ENCODE peak calls at places on chromosomes 6 and 20, in seven cellular contexts. One of them, this sample, is unnamed.

GRCh38 chr20:16062661-16063591 is 510.3 kb downstream of the KIF16B start:
- DNase-seq in BJ: no peak
- DNase-seq in psoas muscle: no peak
- DNase-seq in heart right ventricle: no peak
- DNase-seq in pancreas: no peak
- DNase-seq in AG09309: no peak
- DNase-seq in colonic mucosa: no peak
- DNase-seq in this sample: no peak

GRCh38 chr6:135995160-135995898 is 143.8 kb downstream of the PDE7B start:
- DNase-seq in BJ: peak
- DNase-seq in psoas muscle: no peak
- DNase-seq in heart right ventricle: no peak
- DNase-seq in pancreas: no peak
- DNase-seq in AG09309: no peak
- DNase-seq in colonic mucosa: no peak
- DNase-seq in this sample: peak

GRCh38 chr6:136031982-136032381 is 180.5 kb downstream of the PDE7B start:
- DNase-seq in BJ: no peak
- DNase-seq in psoas muscle: no peak
- DNase-seq in heart right ventricle: peak
- DNase-seq in pancreas: no peak
- DNase-seq in AG09309: no peak
- DNase-seq in colonic mucosa: no peak
- DNase-seq in this sample: peak

GRCh38 chr6:53054532-53054931 is 10.7 kb upstream of the FBXO9 start:
- DNase-seq in BJ: no peak
- DNase-seq in psoas muscle: no peak
- DNase-seq in heart right ventricle: no peak
- DNase-seq in pancreas: no peak
- DNase-seq in AG09309: no peak
- DNase-seq in colonic mucosa: no peak
- DNase-seq in this sample: no peak

GRCh38 chr6:69090132-69090531 is 455.1 kb downstream of the ADGRB3 start:
- DNase-seq in BJ: peak
- DNase-seq in psoas muscle: no peak
- DNase-seq in heart right ventricle: peak
- DNase-seq in pancreas: no peak
- DNase-seq in AG09309: no peak
- DNase-seq in colonic mucosa: no peak
- DNase-seq in this sample: peak

GRCh38 chr6:27478141-27478705 is 5.3 kb upstream of the ZNF184 start:
- DNase-seq in BJ: no peak
- DNase-seq in psoas muscle: no peak
- DNase-seq in heart right ventricle: peak
- DNase-seq in pancreas: no peak
- DNase-seq in AG09309: no peak
- DNase-seq in colonic mucosa: peak
- DNase-seq in this sample: no peak

GRCh38 chr6:147177286-147177685 is 26.9 kb upstream of the STXBP5 start:
- DNase-seq in BJ: no peak
- DNase-seq in psoas muscle: no peak
- DNase-seq in heart right ventricle: no peak
- DNase-seq in pancreas: no peak
- DNase-seq in AG09309: no peak
- DNase-seq in colonic mucosa: no peak
- DNase-seq in this sample: no peak

GRCh38 chr6:143555071-143555492 is 43.6 kb upstream of the FUCA2 start:
- DNase-seq in BJ: no peak
- DNase-seq in psoas muscle: no peak
- DNase-seq in heart right ventricle: no peak
- DNase-seq in pancreas: no peak
- DNase-seq in AG09309: no peak
- DNase-seq in colonic mucosa: no peak
- DNase-seq in this sample: no peak

GRCh38 chr20:50813101-50813643 is 18.3 kb downstream of the BCAS4 start:
- DNase-seq in BJ: no peak
- DNase-seq in psoas muscle: no peak
- DNase-seq in heart right ventricle: no peak
- DNase-seq in pancreas: no peak
- DNase-seq in AG09309: no peak
- DNase-seq in colonic mucosa: no peak
- DNase-seq in this sample: no peak

GRCh38 chr6:14743465-14744211 is 502.2 kb upstream of the JARID2 start:
- DNase-seq in BJ: peak
- DNase-seq in psoas muscle: peak
- DNase-seq in heart right ventricle: no peak
- DNase-seq in pancreas: no peak
- DNase-seq in AG09309: peak
- DNase-seq in colonic mucosa: no peak
- DNase-seq in this sample: peak

GRCh38 chr6:3023663-3024483 is 24.2 kb downstream of the NQO2 start:
- DNase-seq in BJ: peak
- DNase-seq in psoas muscle: peak
- DNase-seq in heart right ventricle: peak
- DNase-seq in pancreas: peak
- DNase-seq in AG09309: peak
- DNase-seq in colonic mucosa: peak
- DNase-seq in this sample: no peak

GRCh38 chr6:127118505-127119360 is at the start of gene RSPO3:
- DNase-seq in BJ: no peak
- DNase-seq in psoas muscle: peak
- DNase-seq in heart right ventricle: no peak
- DNase-seq in pancreas: peak
- DNase-seq in AG09309: no peak
- DNase-seq in colonic mucosa: peak
- DNase-seq in this sample: no peak

GRCh38 chr6:70413114-70413828 is at the start of gene FAM135A:
- DNase-seq in BJ: peak
- DNase-seq in psoas muscle: peak
- DNase-seq in heart right ventricle: peak
- DNase-seq in pancreas: peak
- DNase-seq in AG09309: peak
- DNase-seq in colonic mucosa: peak
- DNase-seq in this sample: peak

GRCh38 chr6:70414813-70415212 is 1.5 kb downstream of the FAM135A start:
- DNase-seq in BJ: no peak
- DNase-seq in psoas muscle: no peak
- DNase-seq in heart right ventricle: no peak
- DNase-seq in pancreas: no peak
- DNase-seq in AG09309: no peak
- DNase-seq in colonic mucosa: no peak
- DNase-seq in this sample: no peak

GRCh38 chr6:70413829-70414494 is 654 bp downstream of the FAM135A start:
- DNase-seq in BJ: no peak
- DNase-seq in psoas muscle: no peak
- DNase-seq in heart right ventricle: no peak
- DNase-seq in pancreas: peak
- DNase-seq in AG09309: no peak
- DNase-seq in colonic mucosa: peak
- DNase-seq in this sample: no peak

GRCh38 chr6:70415247-70415646 is 1.9 kb downstream of the FAM135A start:
- DNase-seq in BJ: no peak
- DNase-seq in psoas muscle: no peak
- DNase-seq in heart right ventricle: no peak
- DNase-seq in pancreas: no peak
- DNase-seq in AG09309: no peak
- DNase-seq in colonic mucosa: no peak
- DNase-seq in this sample: no peak

GRCh38 chr6:70415660-70416059 is 2.4 kb downstream of the FAM135A start:
- DNase-seq in BJ: no peak
- DNase-seq in psoas muscle: no peak
- DNase-seq in heart right ventricle: no peak
- DNase-seq in pancreas: no peak
- DNase-seq in AG09309: no peak
- DNase-seq in colonic mucosa: no peak
- DNase-seq in this sample: no peak
- H3K4me3 ChIP-seq in BJ: no peak
- H3K4me3 ChIP-seq in psoas muscle: no peak
- H3K4me3 ChIP-seq in heart right ventricle: no peak
- H3K4me3 ChIP-seq in pancreas: no peak
- H3K4me3 ChIP-seq in AG09309: no peak
- H3K4me3 ChIP-seq in colonic mucosa: peak
- H3K4me3 ChIP-seq in this sample: peak

DNA sequence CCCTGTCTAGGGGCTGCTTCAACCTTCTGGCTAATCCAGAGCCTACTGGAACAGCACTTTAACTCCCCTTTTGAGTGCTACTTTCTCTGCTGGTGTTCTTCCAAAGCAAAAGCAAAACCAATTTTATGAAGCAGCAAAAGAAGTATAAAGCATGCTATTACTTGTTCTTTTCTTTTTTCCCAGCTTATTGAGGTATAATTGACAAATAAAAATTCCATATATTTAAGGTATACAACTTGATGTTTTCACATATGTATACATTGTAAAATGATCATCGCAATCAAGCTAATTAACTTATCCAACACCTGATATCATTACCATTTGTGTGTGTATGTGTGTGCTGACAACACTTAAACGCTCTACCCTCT is 14.9 kb downstream of the ID4 start:
- DNase-seq in BJ: no peak
- DNase-seq in psoas muscle: no peak
- DNase-seq in heart right ventricle: no peak
- DNase-seq in pancreas: no peak
- DNase-seq in AG09309: no peak
- DNase-seq in colonic mucosa: no peak
- DNase-seq in this sample: no peak
- TF ChIP-seq CTCF in BJ: no peak
- TF ChIP-seq CTCF in psoas muscle: no peak
- TF ChIP-seq CTCF in heart right ventricle: no peak
- TF ChIP-seq CTCF in pancreas: no peak
- TF ChIP-seq CTCF in AG09309: no peak
- TF ChIP-seq CTCF in colonic mucosa: no peak
- TF ChIP-seq CTCF in this sample: no peak

GRCh38 chr20:59571591-59572314 is 32.6 kb upstream of the PHACTR3 start:
- DNase-seq in BJ: no peak
- DNase-seq in psoas muscle: peak
- DNase-seq in heart right ventricle: peak
- DNase-seq in pancreas: peak
- DNase-seq in AG09309: no peak
- DNase-seq in colonic mucosa: peak
- DNase-seq in this sample: no peak
- H3K4me3 ChIP-seq in BJ: peak
- H3K4me3 ChIP-seq in psoas muscle: peak
- H3K4me3 ChIP-seq in heart right ventricle: peak
- H3K4me3 ChIP-seq in pancreas: peak
- H3K4me3 ChIP-seq in AG09309: peak
- H3K4me3 ChIP-seq in colonic mucosa: peak
- H3K4me3 ChIP-seq in this sample: peak

GRCh38 chr6:70103798-70104197 is 199.1 kb downstream of the COL9A1 start:
- DNase-seq in BJ: no peak
- DNase-seq in psoas muscle: no peak
- DNase-seq in heart right ventricle: no peak
- DNase-seq in pancreas: no peak
- DNase-seq in AG09309: no peak
- DNase-seq in colonic mucosa: peak
- DNase-seq in this sample: no peak
- TF ChIP-seq CTCF in BJ: peak
- TF ChIP-seq CTCF in psoas muscle: peak
- TF ChIP-seq CTCF in heart right ventricle: peak
- TF ChIP-seq CTCF in pancreas: peak
- TF ChIP-seq CTCF in AG09309: peak
- TF ChIP-seq CTCF in colonic mucosa: peak
- TF ChIP-seq CTCF in this sample: peak